ENCODE peak calls at places on chromosomes 5 and 9, in six cellular contexts. C is K562, B is SK-N-SH, P is HL-60, A is GM12878, F is HepG2. O is an unnamed sample.

GRCh38 chr5:10111575-10111974 is 138.1 kb downstream of the ATPSCKMT start:
- DNase-seq in C (peak), B (peak), P (peak), A (no peak), F (peak), O (no peak)

GRCh38 chr5:150500905-150501304 is 7.0 kb upstream of the NDST1 start:
- DNase-seq in C (no peak), B (no peak), P (no peak), A (no peak), F (no peak), O (no peak)

GRCh38 chr9:89437772-89438171 is 60.1 kb downstream of the SEMA4D start:
- DNase-seq in C (no peak), B (no peak), P (peak), A (no peak), F (no peak), O (no peak)

GRCh38 chr5:168282120-168282519 is 9.3 kb upstream of the WWC1 start:
- DNase-seq in C (no peak), B (no peak), P (peak), A (no peak), F (peak), O (no peak)

GRCh38 chr9:136196465-136197371 is 8.2 kb downstream of the LHX3 start:
- DNase-seq in C (no peak), B (no peak), P (no peak), A (no peak), F (no peak), O (peak)

GRCh38 chr5:107474724-107475489 is 195.8 kb downstream of the EFNA5 start:
- DNase-seq in C (no peak), B (no peak), P (no peak), A (peak), F (no peak), O (no peak)

GRCh38 chr5:31581498-31582099 is 49.5 kb downstream of the C5orf22 start:
- DNase-seq in C (peak), B (peak), P (no peak), A (no peak), F (peak), O (no peak)

GRCh38 chr9:85004818-85005413 is 335.4 kb downstream of the NTRK2 start:
- DNase-seq in C (no peak), B (no peak), P (no peak), A (peak), F (no peak), O (no peak)

GRCh38 chr9:18263367-18263766 is 210.6 kb upstream of the ADAMTSL1 start:
- DNase-seq in C (no peak), B (no peak), P (no peak), A (no peak), F (no peak), O (no peak)

GRCh38 chr5:73126381-73126780 is 6.0 kb downstream of the TMEM171 start:
- DNase-seq in C (no peak), B (no peak), P (no peak), A (no peak), F (no peak), O (peak)

GRCh38 chr9:125701351-125701750 is 5.7 kb downstream of the MAPKAP1 start:
- DNase-seq in C (no peak), B (no peak), P (no peak), A (no peak), F (no peak), O (no peak)

GRCh38 chr5:68049053-68049713 is 166.4 kb upstream of the PIK3R1 start:
- DNase-seq in C (no peak), B (no peak), P (no peak), A (no peak), F (no peak), O (no peak)

GRCh38 chr9:106532616-106533015 is 330.4 kb upstream of the ZNF462 start:
- DNase-seq in C (no peak), B (no peak), P (no peak), A (no peak), F (no peak), O (no peak)

GRCh38 chr9:128818839-128819715 is 777 bp downstream of the ENDOG start:
- DNase-seq in C (no peak), B (peak), P (peak), A (no peak), F (no peak), O (no peak)

GRCh38 chr9:69014013-69014412 is at the start of gene PRKACG:
- DNase-seq in C (no peak), B (no peak), P (no peak), A (no peak), F (no peak), O (no peak)
- TF ChIP-seq GABPA in C (no peak), B (no peak), P (no peak), A (no peak), F (no peak), O (no peak)

GRCh38 chr9:129958771-129959170 is 84.2 kb downstream of the FNBP1 start:
- DNase-seq in C (no peak), B (no peak), P (no peak), A (no peak), F (no peak), O (no peak)

GRCh38 chr9:129962376-129962765 is 80.6 kb downstream of the FNBP1 start:
- DNase-seq in C (no peak), B (no peak), P (no peak), A (no peak), F (no peak), O (no peak)

GRCh38 chr9:129964901-129965734 is 77.9 kb downstream of the FNBP1 start:
- DNase-seq in C (no peak), B (no peak), P (no peak), A (no peak), F (no peak), O (no peak)

GRCh38 chr9:129968690-129969485 is 74.1 kb downstream of the FNBP1 start:
- DNase-seq in C (no peak), B (no peak), P (no peak), A (no peak), F (no peak), O (no peak)

DNA sequence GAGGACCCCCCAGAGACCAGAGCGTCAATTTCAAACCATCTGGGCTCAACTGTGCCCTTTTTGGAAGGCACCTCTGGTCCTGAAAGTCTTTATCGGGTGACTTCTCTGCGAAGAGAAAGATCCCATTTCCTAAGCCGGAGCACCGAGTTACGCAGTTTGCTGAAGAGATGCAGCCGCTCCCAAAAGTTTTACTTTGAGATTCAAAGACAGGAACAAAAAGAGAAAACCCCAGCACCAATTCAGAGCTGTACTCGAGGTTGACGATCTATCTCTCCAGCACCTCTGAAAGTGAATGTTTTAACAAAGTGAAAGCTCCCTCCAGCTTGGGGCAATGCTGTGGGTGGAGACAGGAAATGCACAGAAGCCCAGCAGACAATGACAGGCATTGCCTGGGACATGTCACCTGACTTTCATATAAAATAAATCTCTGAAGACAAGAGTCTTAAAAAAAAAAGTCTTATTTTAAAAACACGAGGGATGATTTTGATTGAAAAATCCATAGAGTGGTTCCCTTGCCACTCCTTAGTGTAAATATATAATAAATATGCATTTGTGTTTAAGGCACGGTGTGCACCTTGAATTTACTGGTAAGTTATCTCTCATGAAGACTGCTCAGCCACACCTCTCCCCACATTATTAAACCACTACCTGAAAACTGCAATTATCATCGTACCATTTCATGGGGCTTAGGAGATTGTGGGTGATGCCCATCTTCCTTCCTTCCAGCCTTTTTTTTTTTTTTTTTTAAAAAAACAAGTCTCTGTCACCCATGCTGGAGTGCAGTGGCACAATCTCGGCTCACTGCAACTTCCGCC is 79.9 kb downstream of the FNBP1 start:
- DNase-seq in C (no peak), B (no peak), P (peak), A (peak), F (no peak), O (no peak)
- TF ChIP-seq GABPA in C (peak), B (no peak), P (no peak), A (peak), F (no peak), O (no peak)

GRCh38 chr5:157575096-157575872 is at the start of gene ADAM19:
- DNase-seq in C (peak), B (peak), P (no peak), A (no peak), F (no peak), O (peak)
- TF ChIP-seq GABPA in C (no peak), B (no peak), P (no peak), A (no peak), F (no peak), O (no peak)

DNA sequence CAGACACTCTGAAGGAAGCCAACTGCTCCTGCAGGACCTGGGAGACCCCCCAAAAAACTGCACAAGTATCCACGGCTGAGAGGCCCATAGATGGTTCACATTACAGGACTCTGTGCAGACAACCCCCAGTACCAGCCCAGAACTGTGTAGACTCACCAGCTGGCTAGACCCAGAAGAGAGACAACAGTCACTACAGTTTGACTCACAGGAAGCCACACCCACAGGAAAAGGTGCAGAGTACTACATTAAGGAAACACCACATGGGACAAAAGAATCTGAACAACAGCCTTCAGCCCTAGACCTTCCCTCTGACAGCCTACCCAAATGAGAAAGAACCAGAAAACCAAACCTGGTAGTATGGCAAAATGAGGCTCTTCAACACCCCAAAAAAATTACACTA is 281.2 kb upstream of the RGMB start:
- DNase-seq in C (no peak), B (no peak), P (no peak), A (no peak), F (no peak), O (no peak)
- TF ChIP-seq GABPA in C (no peak), B (no peak), P (no peak), A (no peak), F (no peak), O (no peak)

GRCh38 chr5:43683884-43684471 is 81.0 kb downstream of the NNT start:
- DNase-seq in C (no peak), B (no peak), P (no peak), A (no peak), F (no peak), O (no peak)

GRCh38 chr5:43680286-43680685 is 77.3 kb downstream of the NNT start:
- DNase-seq in C (no peak), B (peak), P (no peak), A (no peak), F (no peak), O (no peak)

GRCh38 chr5:43691275-43691674 is 88.3 kb downstream of the NNT start:
- DNase-seq in C (no peak), B (no peak), P (no peak), A (no peak), F (no peak), O (no peak)

DNA sequence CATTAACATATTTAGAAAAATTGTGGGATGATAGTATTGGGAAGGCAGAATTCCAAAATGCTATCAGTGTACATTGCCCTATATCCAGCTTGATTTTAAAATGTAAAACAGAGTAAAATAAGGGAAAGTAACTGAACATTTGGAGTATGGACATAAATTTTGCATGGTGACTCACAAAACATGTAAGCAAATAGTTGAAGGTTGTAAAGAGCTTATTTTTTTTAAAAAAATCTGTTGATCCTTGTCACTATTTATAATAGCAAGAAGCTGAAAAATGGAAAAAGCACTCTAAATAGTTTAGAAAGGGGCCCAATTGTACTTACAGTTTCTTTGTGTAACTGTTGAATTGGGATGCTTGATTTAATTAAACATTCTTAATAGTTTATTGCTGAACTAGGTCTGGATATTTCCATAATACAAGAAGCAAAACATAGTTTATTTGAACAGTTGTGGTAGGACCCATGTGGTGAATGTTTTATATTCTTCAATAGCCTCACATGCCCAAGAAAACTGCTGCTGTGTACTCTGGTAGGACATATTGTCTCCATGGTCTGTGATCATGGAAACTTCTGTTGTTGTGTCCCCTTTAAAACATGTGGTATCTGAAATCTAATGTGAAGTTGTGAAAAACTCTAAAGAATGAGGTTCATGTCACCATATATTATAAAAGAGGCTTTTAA is 82.4 kb downstream of the NNT start:
- DNase-seq in C (no peak), B (no peak), P (no peak), A (no peak), F (no peak), O (no peak)
- TF ChIP-seq GABPA in C (no peak), B (no peak), P (no peak), A (no peak), F (no peak), O (no peak)

GRCh38 chr9:122218070-122218884 is 10.5 kb downstream of the LHX6 start:
- DNase-seq in C (no peak), B (no peak), P (no peak), A (no peak), F (no peak), O (no peak)
- TF ChIP-seq GABPA in C (no peak), B (no peak), P (no peak), A (no peak), F (no peak), O (no peak)